ENCODE peak calls at places on chromosomes 5 and 9, in eight cellular contexts. R, M, P, J, B, E, D and O are unnamed samples.
A peak's percentile ranks its signal among the peaks of the same experiment; 100 is the strongest.

GRCh38 chr5:171782332-171782966 is 3.2 kb upstream of the SMIM23 start:
- DNase-seq in R (no peak), M (no peak), P (peak; percentile 16), J (no peak), B (no peak), E (peak; percentile 16), D (no peak), O (no peak)

GRCh38 chr9:86637515-86637914 is 283.3 kb upstream of the TUT7 start:
- DNase-seq in R (no peak), M (no peak), P (no peak), J (no peak), B (no peak), E (peak; percentile 20), D (no peak), O (peak; percentile 16)

GRCh38 chr5:53917095-53917494 is 356.7 kb downstream of the NDUFS4 start:
- DNase-seq in R (no peak), M (no peak), P (no peak), J (no peak), B (no peak), E (peak; percentile 18), D (no peak), O (peak; percentile 47)

GRCh38 chr5:154575869-154576806 is 98.1 kb upstream of the HAND1 start:
- DNase-seq in R (peak; percentile 65), M (no peak), P (peak; percentile 4), J (no peak), B (no peak), E (peak; percentile 38), D (no peak), O (no peak)

GRCh38 chr9:122498883-122499288 is 11.7 kb upstream of the OR1J2 start:
- DNase-seq in R (no peak), M (no peak), P (peak; percentile 24), J (no peak), B (no peak), E (peak; percentile 27), D (no peak), O (peak; percentile 35)

GRCh38 chr5:140143521-140144258 is 18.0 kb downstream of the IGIP start:
- DNase-seq in R (peak; percentile 74), M (no peak), P (no peak), J (no peak), B (no peak), E (no peak), D (no peak), O (no peak)

GRCh38 chr9:125574136-125574877 is 132.7 kb downstream of the MAPKAP1 start:
- DNase-seq in R (no peak), M (no peak), P (no peak), J (no peak), B (no peak), E (no peak), D (no peak), O (no peak)

GRCh38 chr5:139549162-139549894 is 11.8 kb upstream of the UBE2D2 start:
- DNase-seq in R (peak; percentile 73), M (no peak), P (no peak), J (peak; percentile 62), B (no peak), E (no peak), D (no peak), O (no peak)

GRCh38 chr5:112036206-112036605 is 279.2 kb upstream of the NREP start:
- DNase-seq in R (no peak), M (no peak), P (no peak), J (no peak), B (no peak), E (no peak), D (no peak), O (no peak)

GRCh38 chr5:124743534-124744169 is 2.8 kb downstream of the ZNF608 start:
- DNase-seq in R (no peak), M (peak; percentile 54), P (no peak), J (no peak), B (no peak), E (no peak), D (no peak), O (no peak)

GRCh38 chr5:142357469-142358090 is 32.8 kb upstream of the SPRY4 start:
- DNase-seq in R (no peak), M (no peak), P (no peak), J (no peak), B (peak; percentile 59), E (no peak), D (peak; percentile 43), O (no peak)

GRCh38 chr9:137759117-137759516 is 118.5 kb upstream of the CACNA1B start:
- DNase-seq in R (no peak), M (no peak), P (no peak), J (no peak), B (peak; percentile 46), E (no peak), D (no peak), O (no peak)

GRCh38 chr5:114702731-114703130 is 340.9 kb downstream of the KCNN2 start:
- DNase-seq in R (no peak), M (no peak), P (no peak), J (no peak), B (no peak), E (no peak), D (no peak), O (no peak)

GRCh38 chr9:125190371-125190801 is 783 bp upstream of the PPP6C start:
- DNase-seq in R (no peak), M (no peak), P (no peak), J (peak; percentile 76), B (no peak), E (no peak), D (no peak), O (peak; percentile 49)

GRCh38 chr5:153400931-153401330 is 89.5 kb upstream of the GRIA1 start:
- DNase-seq in R (no peak), M (no peak), P (no peak), J (no peak), B (no peak), E (no peak), D (no peak), O (no peak)

GRCh38 chr9:2018764-2019548 is 3.8 kb downstream of the SMARCA2 start:
- DNase-seq in R (no peak), M (no peak), P (no peak), J (no peak), B (no peak), E (no peak), D (no peak), O (peak; percentile 44)

GRCh38 chr5:150412319-150413175 is at the start of gene CD74:
- DNase-seq in R (peak; percentile 95), M (peak; percentile 83), P (peak; percentile 90), J (peak; percentile 97), B (peak; percentile 89), E (no peak), D (peak; percentile 87), O (peak; percentile 55)

GRCh38 chr9:114789006-114789405 is 16.8 kb downstream of the TNFSF15 start:
- DNase-seq in R (no peak), M (no peak), P (no peak), J (no peak), B (no peak), E (no peak), D (no peak), O (no peak)

GRCh38 chr5:43294226-43294625 is 19.0 kb downstream of the HMGCS1 start:
- DNase-seq in R (no peak), M (no peak), P (no peak), J (no peak), B (no peak), E (no peak), D (no peak), O (no peak)

GRCh38 chr5:43290726-43291125 is 22.5 kb downstream of the HMGCS1 start:
- DNase-seq in R (no peak), M (no peak), P (no peak), J (no peak), B (no peak), E (no peak), D (no peak), O (no peak)

GRCh38 chr5:43286623-43287022 is 26.6 kb downstream of the HMGCS1 start:
- DNase-seq in R (no peak), M (no peak), P (no peak), J (no peak), B (no peak), E (no peak), D (no peak), O (no peak)

GRCh38 chr5:43287493-43287892 is 25.7 kb downstream of the HMGCS1 start:
- DNase-seq in R (no peak), M (no peak), P (no peak), J (no peak), B (no peak), E (no peak), D (no peak), O (no peak)

GRCh38 chr5:43288269-43288831 is 24.9 kb downstream of the HMGCS1 start:
- DNase-seq in R (no peak), M (no peak), P (no peak), J (no peak), B (no peak), E (no peak), D (no peak), O (no peak)
- TF ChIP-seq POLR2A in R (no peak), M (no peak), P (no peak), J (no peak), B (no peak), E (no peak), D (no peak), O (no peak)

GRCh38 chr9:23750808-23751207 is 75.2 kb downstream of the ELAVL2 start:
- DNase-seq in R (no peak), M (no peak), P (no peak), J (no peak), B (no peak), E (no peak), D (no peak), O (no peak)
- TF ChIP-seq POLR2A in R (no peak), M (no peak), P (no peak), J (no peak), B (no peak), E (no peak), D (no peak), O (no peak)

GRCh38 chr9:63859475-63860215 is 1425.4 kb downstream of the FOXD4L5 start:
- DNase-seq in R (no peak), M (peak; percentile 71), P (peak; percentile 49), J (peak; percentile 71), B (no peak), E (peak; percentile 84), D (no peak), O (no peak)
- TF ChIP-seq POLR2A in R (no peak), M (no peak), P (peak; percentile 55), J (no peak), B (no peak), E (no peak), D (no peak), O (no peak)

DNA sequence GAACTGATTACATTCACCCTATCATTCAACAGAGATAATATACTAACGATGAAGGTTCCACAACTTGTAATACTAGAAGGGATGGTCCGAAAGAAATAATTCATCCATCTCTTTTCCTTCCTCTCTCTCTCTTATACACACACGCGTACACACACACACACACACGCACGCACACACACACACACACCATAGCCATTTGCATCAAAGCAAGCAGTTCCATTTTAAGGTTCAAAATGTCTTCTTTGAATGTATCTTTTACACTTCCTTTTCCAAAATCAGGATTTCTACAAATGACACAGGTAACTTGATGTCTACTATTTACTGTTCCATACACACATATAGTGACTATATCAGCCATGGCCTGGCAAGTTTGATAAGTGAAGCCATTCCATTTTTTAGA is 932 bp downstream of the GDA start:
- DNase-seq in R (no peak), M (no peak), P (no peak), J (no peak), B (no peak), E (no peak), D (no peak), O (no peak)
- TF ChIP-seq POLR2A in R (no peak), M (no peak), P (no peak), J (no peak), B (no peak), E (no peak), D (no peak), O (no peak)

GRCh38 chr5:149410721-149411432 is 31.8 kb upstream of the IL17B start:
- DNase-seq in R (no peak), M (no peak), P (peak; percentile 30), J (no peak), B (peak; percentile 84), E (no peak), D (no peak), O (no peak)
- TF ChIP-seq POLR2A in R (no peak), M (no peak), P (no peak), J (no peak), B (peak; percentile 32), E (no peak), D (no peak), O (no peak)